ENCODE peak calls at places on chromosomes 11 and 22, in four cellular contexts. E, D, Q and F are unnamed samples.

GRCh38 chr11:134466909-134467567 is 55.0 kb upstream of the B3GAT1 start:
- DNase-seq in E (no peak), D (no peak), Q (no peak), F (no peak)

GRCh38 chr11:17504330-17505107 is 27.9 kb upstream of the ABCC8 start:
- DNase-seq in E (peak), D (peak), Q (peak), F (peak)

GRCh38 chr11:8149726-8150125 is 19.1 kb downstream of the RIC3 start:
- DNase-seq in E (no peak), D (no peak), Q (no peak), F (no peak)

GRCh38 chr11:72189448-72190250 is 2.3 kb upstream of the FOLR1 start:
- DNase-seq in E (peak), D (no peak), Q (no peak), F (no peak)

GRCh38 chr22:40419718-40420117 is 49.3 kb downstream of the SGSM3 start:
- DNase-seq in E (no peak), D (no peak), Q (no peak), F (no peak)

GRCh38 chr22:23248583-23248982 is 68.3 kb downstream of the BCR start:
- DNase-seq in E (no peak), D (peak), Q (no peak), F (no peak)

GRCh38 chr11:116812109-116812508 is 11.0 kb downstream of the APOA4 start:
- DNase-seq in E (peak), D (no peak), Q (no peak), F (no peak)

GRCh38 chr11:61707574-61707973 is 27.4 kb downstream of the DAGLA start:
- DNase-seq in E (no peak), D (no peak), Q (no peak), F (no peak)

GRCh38 chr11:9758676-9759518 is 95.0 kb downstream of the SWAP70 start:
- DNase-seq in E (peak), D (peak), Q (peak), F (no peak)

GRCh38 chr11:81707881-81708280 is 1025.8 kb downstream of the FAM181B start:
- DNase-seq in E (peak), D (no peak), Q (no peak), F (no peak)

GRCh38 chr11:36463781-36464180 is 46.3 kb downstream of the TRAF6 start:
- DNase-seq in E (peak), D (peak), Q (no peak), F (no peak)

GRCh38 chr11:75100314-75100713 is 3.6 kb upstream of the OR2AT4 start:
- DNase-seq in E (no peak), D (peak), Q (no peak), F (no peak)

GRCh38 chr11:109815529-109816105 is 277.6 kb upstream of the ZC3H12C start:
- DNase-seq in E (no peak), D (no peak), Q (peak), F (no peak)

GRCh38 chr11:17699157-17700114 is 19.9 kb upstream of the MYOD1 start:
- DNase-seq in E (no peak), D (peak), Q (no peak), F (no peak)

GRCh38 chr22:50293441-50294318 is 13.8 kb downstream of the PLXNB2 start:
- DNase-seq in E (peak), D (peak), Q (no peak), F (no peak)

GRCh38 chr11:27209562-27210005 is 153.4 kb downstream of the CCDC34 start:
- DNase-seq in E (peak), D (peak), Q (no peak), F (no peak)

GRCh38 chr11:69642913-69643632 is 2.1 kb downstream of the CCND1 start:
- DNase-seq in E (peak), D (peak), Q (peak), F (peak)

GRCh38 chr11:75105462-75105925 is 8.8 kb upstream of the OR2AT4 start:
- DNase-seq in E (peak), D (no peak), Q (no peak), F (no peak)

GRCh38 chr11:112610996-112611795 is 350.0 kb upstream of the NCAM1 start:
- DNase-seq in E (no peak), D (no peak), Q (no peak), F (no peak)

GRCh38 chr11:73173755-73174494 is 31.8 kb upstream of the FCHSD2 start:
- DNase-seq in E (no peak), D (peak), Q (no peak), F (no peak)

GRCh38 chr22:22920910-22921550 is 33.4 kb downstream of the IGLL5 start:
- DNase-seq in E (no peak), D (no peak), Q (no peak), F (no peak)

GRCh38 chr22:43867839-43868652 is 5.7 kb upstream of the SULT4A1 start:
- DNase-seq in E (peak), D (peak), Q (no peak), F (no peak)

GRCh38 chr11:134231958-134232674 is 7.6 kb downstream of the VPS26B start:
- DNase-seq in E (no peak), D (no peak), Q (no peak), F (no peak)

GRCh38 chr11:114257621-114258558 is 38.3 kb upstream of the NNMT start:
- DNase-seq in E (peak), D (no peak), Q (peak), F (no peak)
- TF ChIP-seq CTCF in E (peak), D (no peak), Q (peak), F (no peak)

DNA sequence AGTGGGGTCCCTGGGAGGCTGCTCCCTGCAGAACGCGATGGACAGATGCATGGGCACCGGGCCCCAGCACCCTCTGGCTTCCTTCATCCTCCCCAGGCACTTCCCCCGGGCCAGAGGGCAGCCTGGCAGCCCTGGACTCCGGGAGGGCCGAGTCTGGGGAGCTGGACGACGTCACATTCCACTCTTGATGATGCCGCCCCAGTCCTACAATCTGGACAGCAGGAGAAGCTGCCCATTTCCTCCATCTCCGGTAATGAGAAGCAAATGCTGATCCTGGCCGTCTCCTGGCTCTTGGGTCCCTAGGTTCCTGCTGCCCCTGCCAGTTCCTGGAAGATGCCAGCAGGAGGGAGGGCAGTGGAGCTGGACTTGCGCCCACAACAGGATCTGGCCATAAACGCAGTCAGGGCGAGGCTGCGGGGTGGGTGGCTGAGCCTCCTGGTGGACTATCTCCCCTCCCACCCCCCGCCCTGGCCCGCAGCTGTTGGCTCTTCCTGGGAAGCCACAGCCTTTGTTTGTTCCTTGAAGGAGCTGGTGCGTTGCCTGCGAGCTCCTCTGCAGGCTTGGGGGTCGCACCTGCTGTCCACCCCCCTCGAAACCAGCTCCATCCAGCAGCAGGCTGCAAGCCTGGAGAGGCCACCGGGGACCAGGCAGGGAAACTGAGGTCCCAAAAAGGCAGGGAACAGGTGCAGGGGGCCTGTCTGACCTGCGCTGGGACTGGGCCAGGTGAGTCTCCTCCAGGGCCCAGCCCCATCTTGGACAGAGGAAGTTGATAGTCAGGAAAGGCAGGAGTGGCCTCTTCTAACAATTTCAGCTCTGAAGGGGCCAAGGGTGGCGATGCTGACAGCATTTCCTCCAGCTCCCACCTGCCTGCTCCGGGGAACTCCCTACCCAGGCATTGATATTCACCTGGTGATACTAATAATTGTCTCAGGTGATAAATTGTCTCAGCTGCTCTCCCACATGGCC is 17.9 kb upstream of the MUC6 start:
- DNase-seq in E (no peak), D (no peak), Q (no peak), F (no peak)
- TF ChIP-seq CTCF in E (no peak), D (no peak), Q (no peak), F (no peak)

GRCh38 chr11:126973051-126973450 is 27.5 kb downstream of the KIRREL3 start:
- DNase-seq in E (no peak), D (no peak), Q (no peak), F (no peak)

GRCh38 chr11:126971305-126971704 is 29.3 kb downstream of the KIRREL3 start:
- DNase-seq in E (no peak), D (no peak), Q (no peak), F (no peak)

GRCh38 chr11:126968915-126969314 is 31.7 kb downstream of the KIRREL3 start:
- DNase-seq in E (peak), D (peak), Q (peak), F (no peak)

GRCh38 chr11:126965331-126965730 is 35.2 kb downstream of the KIRREL3 start:
- DNase-seq in E (no peak), D (no peak), Q (no peak), F (no peak)

DNA sequence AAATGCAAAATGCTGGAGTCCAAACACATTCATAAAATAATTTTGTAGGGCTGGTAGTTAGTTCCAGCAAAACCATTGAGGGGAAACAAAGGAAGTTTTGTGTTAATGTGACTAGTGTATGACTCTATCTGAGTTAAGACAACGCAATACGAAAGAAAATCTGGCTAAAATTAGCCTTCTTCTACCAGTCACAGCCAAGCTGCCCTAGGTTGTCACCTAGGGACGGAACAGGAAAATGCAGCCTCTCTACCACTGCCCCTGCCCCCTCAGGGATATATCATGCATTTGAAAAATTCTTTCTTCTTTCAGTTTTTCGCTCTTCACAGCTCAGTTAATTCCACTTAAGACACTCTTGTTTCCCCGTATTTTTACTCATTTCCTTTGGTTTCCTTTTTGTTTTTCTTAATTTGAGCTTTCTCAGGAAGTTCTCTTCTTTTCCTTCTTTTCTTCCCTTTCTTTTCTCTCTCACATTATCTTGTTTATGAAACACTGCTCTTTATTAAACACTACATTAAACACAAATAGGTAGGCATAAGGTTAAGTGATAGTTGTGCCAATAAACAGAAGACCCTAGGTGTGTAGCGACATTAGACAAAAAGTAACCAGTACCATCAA is 30.6 kb downstream of the KIRREL3 start:
- DNase-seq in E (peak), D (peak), Q (peak), F (no peak)
- TF ChIP-seq CTCF in E (peak), D (peak), Q (peak), F (no peak)

GRCh38 chr22:46508391-46508999 is 28.9 kb downstream of the CELSR1 start:
- DNase-seq in E (peak), D (no peak), Q (peak), F (no peak)
- TF ChIP-seq CTCF in E (no peak), D (no peak), Q (no peak), F (no peak)

DNA sequence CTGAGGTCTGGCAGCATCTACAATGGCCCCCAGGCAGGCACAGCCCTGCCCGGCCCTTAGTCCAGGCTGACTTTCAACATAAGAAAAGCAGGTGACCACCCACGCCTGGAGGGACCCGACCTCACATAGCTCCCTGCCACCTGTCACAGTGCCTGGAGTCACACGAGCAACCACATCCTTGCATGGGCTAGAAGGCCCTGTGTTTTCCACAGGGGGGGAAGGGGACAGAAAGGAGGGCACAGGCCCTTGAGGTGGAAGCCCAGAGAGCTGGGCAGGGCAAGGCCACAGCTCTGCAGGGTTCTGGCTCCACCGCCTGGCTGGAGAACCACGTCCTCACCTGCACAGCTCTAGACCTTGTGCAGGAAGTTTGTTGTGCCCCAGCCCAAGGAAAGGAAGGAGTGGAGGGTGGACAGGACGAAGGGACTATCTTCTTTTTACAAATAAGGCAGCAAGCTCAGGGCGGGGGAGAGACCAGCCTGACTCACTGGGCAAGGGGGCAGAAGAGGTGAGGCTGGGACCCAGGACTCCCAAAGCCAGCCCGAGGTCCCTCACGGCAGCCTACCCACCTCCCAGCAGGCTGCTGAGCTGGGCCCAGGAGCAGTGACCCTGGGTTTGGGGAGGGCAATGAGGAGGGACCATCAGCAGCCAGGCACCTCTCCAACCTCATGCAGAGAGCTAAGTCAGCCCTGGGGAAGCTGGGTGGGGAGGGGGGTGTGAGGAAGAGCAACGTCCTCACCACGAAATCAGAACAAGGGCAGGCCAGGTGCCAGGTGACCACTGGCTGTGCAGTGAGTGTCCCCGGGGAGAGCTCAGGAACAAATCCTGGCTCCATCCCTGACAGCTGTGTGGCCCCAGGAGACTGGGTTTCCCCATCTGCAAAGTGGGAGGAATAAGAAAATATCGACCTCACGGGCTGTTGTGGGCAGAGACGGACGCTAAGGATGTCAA is 4.3 kb downstream of the C1QTNF6 start:
- DNase-seq in E (no peak), D (no peak), Q (peak), F (no peak)
- TF ChIP-seq CTCF in E (no peak), D (no peak), Q (no peak), F (no peak)

GRCh38 chr22:48713266-48714205 is 1114.1 kb downstream of the BRD1 start:
- DNase-seq in E (peak), D (no peak), Q (no peak), F (no peak)
- TF ChIP-seq CTCF in E (no peak), D (no peak), Q (no peak), F (no peak)

GRCh38 chr11:107973641-107974040 is 35.1 kb upstream of the CUL5 start:
- DNase-seq in E (no peak), D (no peak), Q (no peak), F (no peak)

GRCh38 chr11:107970049-107970448 is 38.6 kb upstream of the CUL5 start:
- DNase-seq in E (no peak), D (no peak), Q (no peak), F (no peak)

DNA sequence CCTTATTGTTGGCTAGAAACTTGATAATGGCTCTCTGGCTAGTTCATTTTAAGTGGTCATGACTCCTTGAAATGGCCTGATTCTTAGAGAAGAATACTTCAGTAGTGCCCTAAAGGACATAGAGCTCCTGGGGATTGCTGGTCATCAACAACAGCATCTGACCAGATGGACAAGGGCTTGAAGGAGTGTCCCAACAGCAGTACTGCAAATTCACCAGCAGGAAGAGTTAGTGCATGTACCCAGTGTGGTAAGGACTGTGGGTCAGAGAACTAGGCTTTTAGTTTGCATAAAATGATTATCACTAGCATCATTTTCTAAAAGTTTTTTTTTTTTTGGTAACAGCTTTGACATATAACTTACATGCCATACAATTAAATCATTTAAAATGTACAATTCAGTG is 39.5 kb upstream of the CUL5 start:
- DNase-seq in E (no peak), D (no peak), Q (no peak), F (no peak)
- TF ChIP-seq CTCF in E (peak), D (no peak), Q (peak), F (no peak)

GRCh38 chr11:44565008-44565745 is at the start of gene CD82:
- DNase-seq in E (peak), D (peak), Q (peak), F (peak)
- TF ChIP-seq CTCF in E (peak), D (peak), Q (peak), F (no peak)